ENCODE peak calls at places on chromosomes 16 and 17, in four cellular contexts. N is cardiac muscle cell, C is neural progenitor cell, X is mammary epithelial cell. T is an unnamed sample. For H3K4me1, the result is how much of the 10 kb centered on the place peaks cover.

GRCh38 chr16:75591001-75591852 is 25.0 kb downstream of the GABARAPL2 start:
- DNase-seq in N (peak), C (no peak), X (no peak), T (no peak)

GRCh38 chr16:83622010-83622409 is 185.8 kb upstream of the HSBP1 start:
- DNase-seq in N (no peak), C (no peak), X (no peak), T (no peak)

GRCh38 chr17:54180919-54181318 is 358.2 kb downstream of the KIF2B start:
- DNase-seq in N (no peak), C (no peak), X (no peak), T (no peak)

GRCh38 chr17:65371702-65372101 is 189.7 kb downstream of the AXIN2 start:
- DNase-seq in N (no peak), C (no peak), X (no peak), T (no peak)

GRCh38 chr16:24070851-24071250 is 185.3 kb upstream of the CACNG3 start:
- DNase-seq in N (peak), C (peak), X (peak), T (no peak)

GRCh38 chr16:19330801-19331484 is 45.4 kb downstream of the CLEC19A start:
- DNase-seq in N (no peak), C (no peak), X (peak), T (no peak)

GRCh38 chr17:2263183-2263954 is 40.2 kb downstream of the SMG6 start:
- DNase-seq in N (no peak), C (no peak), X (no peak), T (no peak)

GRCh38 chr17:13996758-13997157 is 72.5 kb upstream of the COX10 start:
- DNase-seq in N (no peak), C (no peak), X (no peak), T (no peak)

GRCh38 chr17:33140413-33141099 is 148.9 kb downstream of the SPACA3 start:
- DNase-seq in N (no peak), C (peak), X (no peak), T (no peak)

GRCh38 chr16:57446530-57447141 is 549 bp downstream of the CIAPIN1 start:
- DNase-seq in N (no peak), C (no peak), X (peak), T (no peak)

GRCh38 chr17:71713846-71714245 is 407.0 kb upstream of the SOX9 start:
- DNase-seq in N (no peak), C (no peak), X (no peak), T (no peak)

GRCh38 chr17:75526555-75527270 is 1.2 kb downstream of the LLGL2 start:
- DNase-seq in N (no peak), C (peak), X (no peak), T (no peak)

GRCh38 chr17:70503449-70503848 is 334.1 kb downstream of the KCNJ2 start:
- DNase-seq in N (no peak), C (no peak), X (no peak), T (no peak)

GRCh38 chr17:42117397-42118125 is 3.6 kb downstream of the KAT2A start:
- DNase-seq in N (no peak), C (no peak), X (no peak), T (no peak)

GRCh38 chr16:89738538-89739317 is 17.4 kb downstream of the ZNF276 start:
- DNase-seq in N (no peak), C (no peak), X (no peak), T (no peak)

GRCh38 chr17:69723741-69724140 is 309.2 kb downstream of the MAP2K6 start:
- DNase-seq in N (no peak), C (peak), X (peak), T (no peak)

GRCh38 chr17:81067331-81067730 is 32.4 kb downstream of the BAIAP2 start:
- DNase-seq in N (no peak), C (peak), X (no peak), T (no peak)

GRCh38 chr17:16880843-16881230 is 91.1 kb downstream of the TNFRSF13B start:
- DNase-seq in N (no peak), C (no peak), X (no peak), T (no peak)

GRCh38 chr16:89607453-89607852 is 6.0 kb upstream of the DPEP1 start:
- DNase-seq in N (no peak), C (no peak), X (no peak), T (no peak)

GRCh38 chr16:27529962-27530361 is 19.8 kb downstream of the GTF3C1 start:
- DNase-seq in N (no peak), C (no peak), X (no peak), T (no peak)

GRCh38 chr17:12987120-12987519 is 30.7 kb downstream of the ELAC2 start:
- DNase-seq in N (no peak), C (peak), X (no peak), T (no peak)

GRCh38 chr17:57948555-57949420 is 6.4 kb downstream of the CUEDC1 start:
- DNase-seq in N (no peak), C (no peak), X (peak), T (no peak)

GRCh38 chr17:18379246-18380146 is 1.9 kb downstream of the EVPLL start:
- DNase-seq in N (no peak), C (no peak), X (no peak), T (no peak)

GRCh38 chr17:7932949-7933348 is 943 bp downstream of the CNTROB start:
- DNase-seq in N (peak), C (peak), X (peak), T (no peak)

GRCh38 chr17:81397314-81398169 is 2.3 kb downstream of the BAHCC1 start:
- DNase-seq in N (peak), C (peak), X (peak), T (no peak)

GRCh38 chr17:59406808-59407381 is 75.4 kb downstream of the YPEL2 start:
- DNase-seq in N (no peak), C (no peak), X (no peak), T (no peak)

GRCh38 chr17:63075969-63076368 is 109.9 kb downstream of the TANC2 start:
- DNase-seq in N (no peak), C (no peak), X (no peak), T (no peak)

GRCh38 chr17:59814685-59815084 is 78.1 kb downstream of the TUBD1 start:
- DNase-seq in N (no peak), C (no peak), X (no peak), T (no peak)

GRCh38 chr16:81371106-81371505 is 56.3 kb downstream of the GAN start:
- DNase-seq in N (no peak), C (no peak), X (peak), T (no peak)

GRCh38 chr16:68084504-68085258 is 489 bp upstream of the NFATC3 start:
- DNase-seq in N (peak), C (peak), X (peak), T (no peak)

GRCh38 chr17:82948081-82948511 is 108.3 kb upstream of the ZNF750 start:
- DNase-seq in N (no peak), C (no peak), X (no peak), T (peak)

GRCh38 chr16:741986-742629 is 1.3 kb upstream of the CIAO3 start:
- DNase-seq in N (no peak), C (no peak), X (no peak), T (no peak)

GRCh38 chr16:81265658-81266451 is 27.4 kb downstream of the BCO1 start:
- DNase-seq in N (no peak), C (no peak), X (no peak), T (no peak)

GRCh38 chr17:44108440-44109311 is 14.8 kb downstream of the HDAC5 start:
- DNase-seq in N (no peak), C (no peak), X (no peak), T (no peak)

GRCh38 chr17:48110722-48111121 is 3.2 kb downstream of the SNX11 start:
- DNase-seq in N (no peak), C (no peak), X (no peak), T (no peak)

GRCh38 chr16:3189869-3190268 is 1.9 kb downstream of the OR1F1 start:
- DNase-seq in N (no peak), C (peak), X (no peak), T (no peak)

GRCh38 chr16:88534731-88535141 is 35.5 kb upstream of the ZC3H18 start:
- DNase-seq in N (peak), C (peak), X (no peak), T (no peak)

GRCh38 chr16:15996432-15997109 is 47.2 kb downstream of the ABCC1 start:
- DNase-seq in N (no peak), C (no peak), X (peak), T (no peak)

GRCh38 chr16:89691986-89692569 is 5.6 kb downstream of the CDK10 start:
- DNase-seq in N (no peak), C (no peak), X (no peak), T (no peak)

DNA sequence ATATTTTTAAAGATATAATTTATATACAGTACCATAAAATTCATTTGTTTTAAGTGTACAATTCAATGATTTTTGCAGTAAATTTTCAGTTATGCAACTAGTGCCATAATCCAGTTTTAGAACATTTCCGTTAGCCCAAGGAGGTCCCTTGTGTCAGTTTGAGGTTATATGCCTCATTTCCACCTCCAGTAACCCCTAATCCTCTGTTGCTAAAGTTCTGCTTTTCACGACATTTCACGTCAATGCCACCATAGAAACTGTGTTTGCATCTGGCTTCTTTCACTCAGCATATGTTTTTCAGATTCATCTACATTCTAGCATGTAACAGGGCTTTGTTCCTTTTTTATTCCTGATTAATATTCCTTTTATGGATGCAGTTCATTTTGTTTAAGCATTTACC is 42.4 kb upstream of the NUDT7 start:
- DNase-seq in N (no peak), C (no peak), X (no peak), T (no peak)
- H3K4me1 ChIP-seq in N (under half), C (under half), X (under half), T (under half)

DNA sequence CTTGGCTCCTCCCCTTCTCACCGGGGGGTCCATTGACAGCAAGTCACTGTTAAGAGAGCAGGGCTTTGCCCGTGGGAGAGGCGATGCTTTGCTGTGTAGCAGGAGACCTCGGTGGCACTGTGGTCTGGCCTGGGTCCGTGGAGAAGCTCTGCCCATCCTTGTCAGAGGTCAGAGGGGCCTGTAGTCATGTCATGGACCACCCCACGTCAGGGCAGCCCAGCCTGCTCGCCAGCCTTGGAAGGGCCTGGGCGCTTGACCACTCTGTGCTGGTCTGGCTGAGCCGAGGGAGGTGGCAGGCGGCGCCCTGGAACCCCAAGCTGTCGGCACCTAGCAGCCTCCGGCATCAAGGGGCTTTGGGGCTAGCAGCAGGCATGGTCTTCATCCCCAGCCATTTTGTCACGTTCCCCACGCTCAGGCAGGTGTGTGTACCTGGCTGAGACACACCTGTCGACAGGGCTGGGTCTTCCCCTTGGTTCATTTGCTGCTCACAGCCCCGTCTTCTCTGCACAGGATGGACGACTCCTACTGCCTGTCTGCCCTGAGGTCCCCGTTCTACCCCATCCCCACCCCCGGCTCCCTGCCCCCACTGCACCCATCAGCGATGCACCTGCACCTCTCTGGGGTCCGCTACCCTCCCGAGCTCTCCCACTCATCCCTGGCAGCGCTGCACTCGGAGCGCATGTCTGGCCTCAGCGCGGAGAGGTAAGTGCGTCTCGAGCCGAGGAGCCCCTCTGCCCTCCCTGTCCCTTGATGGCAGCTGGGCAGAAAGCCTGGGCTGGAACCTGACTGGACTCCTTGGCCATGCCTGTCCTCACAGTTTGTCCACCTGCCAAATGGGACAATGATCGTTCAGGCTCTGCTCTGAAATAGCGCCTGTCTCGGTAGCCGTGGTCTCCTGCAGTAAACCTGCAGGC is 33.3 kb downstream of the GINS2 start:
- DNase-seq in N (no peak), C (no peak), X (no peak), T (no peak)
- H3K4me1 ChIP-seq in N (under half), C (under half), X (under half), T (under half)

GRCh38 chr16:12612598-12613101 is 191.0 kb downstream of the CPPED1 start:
- DNase-seq in N (no peak), C (no peak), X (peak), T (no peak)
- H3K4me1 ChIP-seq in N (under half), C (under half), X (under half), T (under half)

GRCh38 chr17:36133629-36134259 is 30.1 kb downstream of the CCL4 start:
- DNase-seq in N (no peak), C (no peak), X (no peak), T (no peak)
- H3K4me1 ChIP-seq in N (under half), C (under half), X (under half), T (under half)